ENCODE peak calls at places on chromosomes 3 and 15, in four cellular contexts. F, B, O and A are unnamed samples.

GRCh38 chr15:99844150-99844549 is 110.9 kb upstream of the LYSMD4 start:
- DNase-seq in O (no peak), F (no peak), B (no peak), A (no peak)

GRCh38 chr3:31407665-31408064 is 125.1 kb upstream of the STT3B start:
- DNase-seq in O (no peak), F (no peak), B (no peak), A (peak; percentile 68)

GRCh38 chr15:85533949-85534543 is 153.6 kb downstream of the AKAP13 start:
- DNase-seq in B (no peak), O (no peak), F (no peak), A (no peak)

GRCh38 chr15:71549697-71550096 is 260.7 kb upstream of the NR2E3 start:
- DNase-seq in F (no peak), B (no peak), O (no peak), A (no peak)

GRCh38 chr3:136021798-136022197 is 56.3 kb downstream of the PPP2R3A start:
- DNase-seq in B (no peak), O (no peak), F (peak; percentile 11), A (no peak)

GRCh38 chr15:61915640-61916039 is 144.6 kb downstream of the VPS13C start:
- DNase-seq in B (no peak), O (no peak), F (no peak), A (no peak)

GRCh38 chr3:19947549-19948071 is 713 bp downstream of the RAB5A start:
- DNase-seq in F (peak; percentile 74), O (peak; percentile 12), B (no peak), A (peak; percentile 52)

GRCh38 chr15:42784705-42785104 is 47.8 kb upstream of the CDAN1 start:
- DNase-seq in O (no peak), F (no peak), B (no peak), A (no peak)

GRCh38 chr3:37969601-37970100 is 20.9 kb upstream of the VILL start:
- DNase-seq in B (no peak), F (no peak), O (no peak), A (no peak)